ENCODE peak calls at places on chromosomes 2 and 18, in ten cellular contexts. U, K, Z, T, G, R, L, Y, N and W are unnamed samples.

GRCh38 chr2:196251132-196251531 is 79.8 kb upstream of the STK17B start:
- DNase-seq in T (no peak), Z (no peak), G (no peak), K (no peak), R (no peak), L (no peak), N (no peak), Y (no peak), U (no peak), W (no peak)

GRCh38 chr2:168583710-168584521 is 127.8 kb downstream of the CERS6 start:
- DNase-seq in K (no peak), N (peak), Z (no peak), U (no peak), G (no peak), R (peak), L (peak), T (peak), Y (no peak), W (no peak)

GRCh38 chr2:74186038-74186437 is 7.4 kb upstream of the MOB1A start:
- DNase-seq in G (no peak), L (no peak), R (no peak), N (no peak), T (no peak), U (no peak), Z (no peak), Y (no peak), K (peak), W (peak)

GRCh38 chr2:217313386-217313785 is 453.5 kb upstream of the TNP1 start:
- DNase-seq in K (no peak), N (no peak), R (no peak), L (no peak), U (no peak), Y (no peak), Z (no peak), T (no peak), G (no peak), W (no peak)

GRCh38 chr2:230324503-230324902 is 2.5 kb upstream of the SP140L start:
- DNase-seq in Y (no peak), L (no peak), K (no peak), U (no peak), N (no peak), Z (no peak), T (no peak), R (no peak), G (no peak), W (no peak)

GRCh38 chr2:20170646-20171250 is 54.2 kb downstream of the SDC1 start:
- DNase-seq in Y (no peak), T (no peak), R (peak), L (no peak), U (peak), N (no peak), K (no peak), Z (no peak), G (no peak), W (no peak)

GRCh38 chr2:237721828-237722227 is 76.8 kb upstream of the RBM44 start:
- DNase-seq in L (no peak), N (no peak), G (no peak), T (no peak), Z (no peak), K (no peak), U (no peak), Y (no peak), R (no peak), W (no peak)

GRCh38 chr2:57920342-57920939 is 126.2 kb upstream of the VRK2 start:
- DNase-seq in R (no peak), G (no peak), N (no peak), U (no peak), Y (no peak), Z (no peak), T (no peak), L (no peak), K (no peak), W (no peak)

GRCh38 chr18:12257996-12258718 is 4.0 kb downstream of the CIDEA start:
- DNase-seq in R (no peak), U (no peak), N (no peak), Z (no peak), T (no peak), Y (no peak), L (no peak), G (no peak), K (no peak), W (peak)

GRCh38 chr2:40797115-40797514 is 345.2 kb upstream of the SLC8A1 start:
- DNase-seq in N (peak), Z (no peak), T (peak), G (no peak), L (no peak), R (no peak), U (no peak), Y (peak), K (no peak), W (no peak)

GRCh38 chr2:62595468-62595867 is 89.5 kb upstream of the TMEM17 start:
- DNase-seq in Y (no peak), R (no peak), U (no peak), Z (no peak), N (no peak), T (no peak), K (no peak), L (no peak), G (no peak), W (no peak)

GRCh38 chr18:55435592-55435991 is 152.4 kb downstream of the TCF4 start:
- DNase-seq in R (peak), K (no peak), U (no peak), T (no peak), Z (no peak), L (no peak), Y (no peak), G (no peak), N (no peak), W (no peak)

GRCh38 chr2:38650012-38650411 is 15.9 kb upstream of the GALM start:
- DNase-seq in R (peak), T (no peak), U (no peak), L (no peak), K (no peak), G (no peak), Y (no peak), N (no peak), Z (no peak), W (no peak)

GRCh38 chr2:31319391-31320175 is 85.6 kb downstream of the EHD3 start:
- DNase-seq in Z (peak), T (peak), G (no peak), R (no peak), U (no peak), N (no peak), L (peak), K (no peak), Y (peak), W (no peak)

GRCh38 chr2:130870779-130871178 is 34.1 kb downstream of the ARHGEF4 start:
- DNase-seq in R (no peak), G (no peak), T (no peak), U (peak), L (no peak), Y (no peak), N (no peak), Z (no peak), K (no peak), W (peak)

GRCh38 chr2:185980944-185981343 is 242.3 kb downstream of the FSIP2 start:
- DNase-seq in K (no peak), R (no peak), G (no peak), L (no peak), T (no peak), N (no peak), U (no peak), Y (no peak), Z (no peak), W (no peak)

GRCh38 chr2:149596471-149596870 is 8.9 kb upstream of the MMADHC start:
- DNase-seq in Y (no peak), L (no peak), G (no peak), K (no peak), Z (no peak), R (no peak), N (no peak), U (no peak), T (no peak), W (no peak)

GRCh38 chr2:149601141-149601796 is 13.7 kb upstream of the MMADHC start:
- DNase-seq in N (peak), U (no peak), K (no peak), R (no peak), T (peak), G (no peak), L (peak), Y (no peak), Z (no peak), W (no peak)

GRCh38 chr2:149597050-149598013 is 9.8 kb upstream of the MMADHC start:
- DNase-seq in G (peak), Y (peak), K (peak), R (peak), T (peak), L (peak), N (peak), U (no peak), Z (no peak), W (peak)

GRCh38 chr2:149595069-149595963 is 7.7 kb upstream of the MMADHC start:
- DNase-seq in T (no peak), R (peak), G (no peak), N (peak), Z (no peak), Y (no peak), K (no peak), U (no peak), L (peak), W (no peak)

GRCh38 chr2:149598014-149598395 is 10.4 kb upstream of the MMADHC start:
- DNase-seq in R (no peak), Z (no peak), U (no peak), K (no peak), N (no peak), L (peak), G (no peak), T (no peak), Y (no peak), W (no peak)
- H3K4me3 ChIP-seq in R (peak), Z (no peak), U (peak), K (no peak), N (peak), L (peak), G (no peak), T (peak), Y (peak), W (no peak)

GRCh38 chr2:64288321-64288931 is 144.2 kb upstream of the PELI1 start:
- DNase-seq in R (peak), K (peak), U (no peak), N (peak), T (peak), L (peak), G (no peak), Y (peak), Z (no peak), W (no peak)

GRCh38 chr2:64284751-64285150 is 140.5 kb upstream of the PELI1 start:
- DNase-seq in R (no peak), U (no peak), Y (no peak), T (no peak), G (no peak), L (no peak), K (peak), N (no peak), Z (no peak), W (no peak)

GRCh38 chr2:64287321-64287720 is 143.1 kb upstream of the PELI1 start:
- DNase-seq in Z (no peak), N (no peak), L (no peak), U (no peak), K (no peak), R (no peak), Y (no peak), G (no peak), T (no peak), W (no peak)

GRCh38 chr2:64283641-64284371 is 139.6 kb upstream of the PELI1 start:
- DNase-seq in K (peak), N (no peak), U (no peak), Z (no peak), R (peak), T (no peak), G (no peak), Y (no peak), L (peak), W (peak)

DNA sequence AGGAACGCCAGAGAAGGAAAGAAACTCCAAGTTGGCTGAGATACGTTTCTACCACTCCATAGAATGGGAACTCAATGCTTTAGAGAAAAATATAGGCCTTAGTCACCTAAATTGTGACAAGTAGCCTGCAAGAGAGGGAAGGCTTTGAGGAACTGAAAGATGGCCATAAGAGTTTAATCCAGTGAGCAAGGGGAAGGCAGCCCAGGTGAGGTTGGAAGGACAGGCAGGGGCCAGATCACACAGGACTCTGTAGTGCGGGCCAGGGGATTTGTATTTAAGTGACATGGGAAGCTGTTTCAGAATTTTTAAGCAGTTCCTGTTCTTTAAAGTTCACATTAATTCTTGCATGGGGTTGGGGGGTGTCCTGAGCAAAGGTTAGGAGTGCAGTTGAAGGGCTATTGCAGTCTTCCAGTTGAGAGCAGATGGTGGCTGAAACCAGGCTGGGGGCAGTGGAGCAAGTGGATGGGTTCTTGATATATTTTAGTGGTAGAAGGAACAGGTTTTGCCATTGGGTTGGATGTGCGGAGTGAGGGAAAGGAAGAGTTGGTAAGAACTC is 138.9 kb upstream of the PELI1 start:
- DNase-seq in Y (no peak), U (no peak), N (no peak), T (no peak), R (no peak), K (no peak), Z (no peak), G (no peak), L (no peak), W (no peak)
- H3K4me3 ChIP-seq in Y (no peak), U (no peak), N (no peak), T (no peak), R (no peak), K (no peak), Z (no peak), G (no peak), L (no peak), W (no peak)

GRCh38 chr2:151278487-151278886 is 11.0 kb downstream of the NMI start:
- DNase-seq in T (no peak), G (no peak), L (no peak), R (no peak), N (no peak), K (no peak), Y (no peak), U (no peak), Z (no peak), W (no peak)

GRCh38 chr2:151275291-151275690 is 13.6 kb upstream of the RBM43 start:
- DNase-seq in L (no peak), R (no peak), T (no peak), N (no peak), Y (no peak), G (no peak), Z (no peak), U (no peak), K (no peak), W (no peak)

GRCh38 chr2:151271824-151272223 is 10.2 kb upstream of the RBM43 start:
- DNase-seq in U (no peak), L (no peak), Z (no peak), G (no peak), N (no peak), Y (no peak), T (no peak), K (no peak), R (no peak), W (no peak)

GRCh38 chr2:151280276-151280675 is 9.2 kb downstream of the NMI start:
- DNase-seq in K (no peak), Z (no peak), L (no peak), G (no peak), N (peak), T (peak), R (peak), U (no peak), Y (no peak), W (no peak)

DNA sequence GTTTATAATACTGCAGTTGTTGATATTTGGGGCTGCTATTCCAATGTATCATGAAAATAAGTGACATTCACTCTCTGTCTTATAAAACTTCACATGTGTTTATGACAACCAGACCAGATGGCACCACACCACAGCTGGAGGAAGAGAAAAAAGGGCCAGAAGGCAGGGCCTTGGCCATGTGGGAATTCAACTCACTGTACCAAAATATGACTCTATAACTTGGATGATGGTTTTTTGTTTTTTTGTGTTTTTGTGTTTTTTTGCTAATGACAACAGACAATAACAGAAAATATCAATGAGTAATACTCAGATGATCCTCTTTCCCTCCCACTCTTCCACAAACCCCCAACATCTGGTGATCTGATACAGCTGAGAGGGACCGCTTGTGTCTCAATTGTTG is 12.5 kb downstream of the NMI start:
- DNase-seq in Y (no peak), U (no peak), G (no peak), N (no peak), Z (no peak), R (no peak), T (no peak), K (no peak), L (peak), W (no peak)
- H3K4me3 ChIP-seq in Y (no peak), U (no peak), G (no peak), N (no peak), Z (no peak), R (no peak), T (no peak), K (no peak), L (no peak), W (no peak)

DNA sequence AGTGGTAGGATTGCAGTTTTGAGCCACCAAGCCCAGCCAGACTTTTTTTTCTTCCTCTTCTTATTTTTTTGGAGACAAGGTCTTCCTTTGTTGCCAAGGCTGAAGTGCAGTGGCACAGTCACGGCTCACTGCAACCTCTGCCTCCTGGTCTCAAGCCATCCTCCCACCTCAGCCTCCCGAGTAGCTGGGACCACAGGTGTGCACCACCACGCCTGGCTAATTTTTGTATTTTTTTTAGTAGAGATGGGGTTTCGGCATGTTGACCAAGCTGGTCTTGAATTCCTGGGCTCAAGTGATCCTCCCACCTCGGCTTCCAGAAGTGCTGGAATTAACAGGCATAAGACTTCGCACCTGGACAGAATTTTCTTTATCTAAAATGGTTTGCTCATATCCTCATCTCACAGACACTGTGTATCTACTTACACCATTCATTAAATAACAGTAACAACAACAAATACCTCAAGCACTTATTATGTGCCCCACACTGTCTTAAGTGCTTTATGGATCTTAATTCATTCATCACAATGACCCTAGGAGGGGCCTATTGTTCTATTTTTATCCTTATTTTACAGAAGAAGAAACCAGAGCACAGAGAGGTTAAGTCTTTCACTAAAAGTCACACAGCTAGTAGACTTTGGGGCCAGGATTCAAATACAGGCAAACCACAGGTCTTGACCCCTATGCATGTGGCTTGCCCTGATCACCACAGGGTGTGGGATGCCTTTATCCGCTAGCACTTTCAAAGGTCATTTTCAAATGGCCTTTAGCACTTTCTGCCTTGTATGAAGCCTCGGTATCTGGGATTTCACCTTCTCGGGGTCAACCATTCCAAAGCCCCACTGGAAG is 39.6 kb downstream of the MYCN start:
- DNase-seq in N (no peak), Y (no peak), U (no peak), L (no peak), Z (no peak), R (no peak), T (no peak), K (no peak), G (no peak), W (no peak)
- H3K4me3 ChIP-seq in N (no peak), Y (no peak), U (no peak), L (no peak), Z (no peak), R (no peak), T (no peak), K (no peak), G (no peak), W (no peak)

GRCh38 chr2:172439911-172440310 is 12.5 kb downstream of the ITGA6 start:
- DNase-seq in K (no peak), G (no peak), L (no peak), Y (no peak), R (no peak), N (no peak), T (no peak), U (no peak), Z (no peak), W (no peak)
- H3K4me3 ChIP-seq in K (no peak), G (no peak), L (no peak), Y (no peak), R (no peak), N (no peak), T (no peak), U (no peak), Z (no peak), W (no peak)

DNA sequence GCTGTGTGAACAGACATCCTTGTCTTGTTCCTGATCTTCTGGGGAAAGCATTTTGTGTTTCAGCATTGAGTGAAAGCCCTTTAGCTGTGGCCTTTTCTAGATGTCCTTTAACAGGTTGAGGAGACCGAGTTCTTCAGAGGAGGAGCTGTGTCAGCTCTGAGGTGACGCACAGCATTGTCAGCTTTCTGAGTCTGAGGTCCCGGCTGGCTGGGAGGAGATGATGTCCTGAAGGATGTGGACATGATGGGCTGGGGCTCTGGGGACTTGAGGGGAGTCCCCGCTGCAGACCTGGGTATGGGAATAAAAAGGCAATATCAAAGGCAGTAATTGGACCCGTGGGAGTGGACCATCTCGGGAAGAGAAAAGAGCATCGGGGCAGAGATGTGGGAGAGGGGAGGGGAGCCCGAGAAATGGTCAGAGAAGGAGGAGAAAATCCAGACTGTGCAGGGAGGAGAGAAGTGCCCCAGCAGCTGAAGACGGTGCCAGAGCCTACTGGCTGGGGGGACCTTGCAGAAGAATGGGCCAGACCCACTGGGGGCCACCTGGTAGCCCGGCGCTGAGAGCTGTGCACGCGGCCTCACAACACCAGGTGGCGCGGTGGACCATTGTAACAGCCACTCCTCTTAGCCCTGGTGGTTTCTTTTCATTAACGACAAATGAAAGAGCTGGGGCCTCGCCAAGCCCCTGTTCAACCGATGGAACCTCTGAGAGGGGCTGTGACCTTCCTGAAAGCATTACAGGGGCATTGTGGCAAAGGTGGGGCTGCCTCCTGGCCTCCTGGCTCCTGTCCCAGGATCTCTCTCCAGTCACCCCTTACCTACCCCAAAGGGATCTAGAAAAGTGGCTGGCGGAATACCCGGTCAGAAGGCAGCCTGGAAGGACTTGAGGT is 61.6 kb downstream of the ST3GAL5 start:
- DNase-seq in K (peak), L (peak), G (peak), Y (peak), T (peak), R (peak), U (no peak), Z (peak), N (no peak), W (peak)
- H3K4me3 ChIP-seq in K (no peak), L (peak), G (peak), Y (peak), T (peak), R (peak), U (peak), Z (no peak), N (no peak), W (peak)